ENCODE peak calls at places on chromosomes 3 and 15, in eight cellular contexts. Q, R, H, E, X, Y, S and U are unnamed samples.

GRCh38 chr3:49602877-49603411 is 48.7 kb downstream of the BSN start:
- DNase-seq in Q (no peak), Y (no peak), S (no peak), H (no peak), X (no peak), R (no peak), E (no peak), U (no peak)

GRCh38 chr3:156216852-156217251 is 96.5 kb downstream of the KCNAB1 start:
- DNase-seq in X (no peak), Y (no peak), E (no peak), R (no peak), H (no peak), Q (no peak), S (no peak), U (no peak)

GRCh38 chr3:52090131-52090548 is 33.8 kb upstream of the DUSP7 start:
- DNase-seq in H (no peak), X (no peak), E (peak), Q (peak), Y (no peak), R (no peak), S (peak), U (no peak)

GRCh38 chr15:84605225-84605882 is 4.5 kb downstream of the ZSCAN2 start:
- DNase-seq in S (no peak), R (no peak), X (no peak), Q (no peak), H (no peak), E (no peak), Y (no peak), U (no peak)

GRCh38 chr3:136353461-136353860 is 103.3 kb downstream of the PCCB start:
- DNase-seq in X (no peak), R (no peak), Q (no peak), S (no peak), E (no peak), Y (no peak), H (no peak), U (no peak)

GRCh38 chr3:182710557-182711157 is 82.6 kb upstream of the ATP11B start:
- DNase-seq in S (no peak), R (no peak), Q (peak), E (peak), X (peak), H (no peak), Y (peak), U (no peak)

GRCh38 chr15:47184405-47185221 is 532.7 kb upstream of the SEMA6D start:
- DNase-seq in Q (no peak), S (no peak), H (peak), R (no peak), E (peak), Y (peak), X (no peak), U (no peak)

GRCh38 chr3:113132571-113132996 is 78.8 kb upstream of the BOC start:
- DNase-seq in R (no peak), S (no peak), X (no peak), Y (no peak), H (no peak), E (no peak), Q (peak), U (no peak)

GRCh38 chr15:85335193-85335939 is 45.0 kb upstream of the AKAP13 start:
- DNase-seq in Q (no peak), E (no peak), X (no peak), H (no peak), Y (peak), R (no peak), S (no peak), U (no peak)

GRCh38 chr3:123111640-123112039 is 44.8 kb downstream of the PDIA5 start:
- DNase-seq in Y (no peak), R (no peak), Q (no peak), X (no peak), H (no peak), E (no peak), S (no peak), U (no peak)

GRCh38 chr15:85788796-85789495 is 5.8 kb downstream of the KLHL25 start:
- DNase-seq in X (no peak), E (no peak), Q (no peak), H (no peak), S (no peak), Y (peak), R (no peak), U (peak)

GRCh38 chr15:29685156-29686078 is 136.9 kb downstream of the TJP1 start:
- DNase-seq in E (no peak), X (no peak), H (no peak), R (no peak), Q (peak), Y (peak), S (no peak), U (no peak)

GRCh38 chr3:141095546-141095937 is 44.4 kb downstream of the SPSB4 start:
- DNase-seq in R (no peak), Y (no peak), S (no peak), Q (no peak), E (no peak), H (no peak), X (no peak), U (no peak)

GRCh38 chr3:160668454-160668853 is 8.5 kb upstream of the ARL14 start:
- DNase-seq in X (no peak), H (no peak), E (no peak), Q (no peak), Y (no peak), R (no peak), S (no peak), U (no peak)

GRCh38 chr3:50444213-50444612 is 59.2 kb downstream of the CACNA2D2 start:
- DNase-seq in Q (no peak), Y (no peak), H (no peak), S (no peak), X (no peak), E (no peak), R (no peak), U (no peak)

GRCh38 chr3:195125646-195126045 is 145.3 kb downstream of the XXYLT1 start:
- DNase-seq in Y (no peak), X (no peak), S (no peak), Q (no peak), E (no peak), H (no peak), R (no peak), U (no peak)

GRCh38 chr15:49145651-49146609 is 9.5 kb downstream of the COPS2 start:
- DNase-seq in X (no peak), Q (peak), H (no peak), S (peak), Y (peak), R (no peak), E (peak), U (no peak)

GRCh38 chr3:14765576-14766427 is 53.0 kb upstream of the FGD5 start:
- DNase-seq in Q (no peak), Y (no peak), E (no peak), H (no peak), S (no peak), X (no peak), R (no peak), U (no peak)

GRCh38 chr3:183654727-183655126 is 19.3 kb downstream of the KLHL24 start:
- DNase-seq in X (no peak), R (no peak), H (no peak), S (no peak), Q (no peak), Y (no peak), E (no peak), U (no peak)

GRCh38 chr15:51322622-51323296 is 15.6 kb downstream of the CYP19A1 start:
- DNase-seq in E (no peak), Q (no peak), H (no peak), S (peak), Y (no peak), X (no peak), R (peak), U (no peak)

GRCh38 chr15:43465105-43465504 is 27.9 kb downstream of the TP53BP1 start:
- DNase-seq in H (no peak), S (no peak), Q (peak), Y (no peak), R (no peak), X (no peak), E (no peak), U (no peak)

GRCh38 chr3:57691411-57692133 is 1.3 kb downstream of the DENND6A start:
- DNase-seq in Y (peak), H (no peak), X (no peak), R (no peak), Q (no peak), E (peak), S (no peak), U (no peak)

GRCh38 chr3:40657623-40658022 is 132.9 kb downstream of the ZNF621 start:
- DNase-seq in R (no peak), Q (no peak), Y (no peak), H (no peak), S (no peak), X (no peak), E (no peak), U (no peak)

GRCh38 chr15:97995881-97996603 is 35.5 kb downstream of the ARRDC4 start:
- DNase-seq in R (no peak), S (no peak), X (no peak), Y (peak), E (peak), H (no peak), Q (peak), U (no peak)

GRCh38 chr3:191356586-191357439 is 26.5 kb upstream of the UTS2B start:
- DNase-seq in S (no peak), Y (no peak), R (peak), X (no peak), E (peak), Q (peak), H (no peak), U (no peak)